ENCODE peak calls at places on chromosomes 2 and 18, in nine cellular contexts. D is NCI-H1105 treated with DMSO at 0.1 percent for 48 hours, S is HT-29, C is WTC11, B is SK-N-SH, F is GM23338, Q is GM13976, J is WERI-Rb-1, U is caudate nucleus. Y is an unnamed sample.

GRCh38 chr18:36127866-36128845 is 984 bp downstream of the SLC39A6 start:
- DNase-seq in D (peak), S (peak), C (peak), B (peak), F (peak), Q (no peak), J (no peak), U (no peak), Y (peak)

GRCh38 chr18:35267809-35268208 is 22.2 kb downstream of the ZSCAN30 start:
- DNase-seq in D (no peak), S (no peak), C (no peak), B (peak), F (peak), Q (no peak), J (no peak), U (no peak), Y (no peak)

GRCh38 chr2:36287363-36288275 is 68.0 kb upstream of the CRIM1 start:
- DNase-seq in D (no peak), S (no peak), C (no peak), B (no peak), F (no peak), Q (no peak), J (no peak), U (no peak), Y (no peak)

GRCh38 chr2:40358783-40359182 is 93.1 kb downstream of the SLC8A1 start:
- DNase-seq in D (no peak), S (no peak), C (no peak), B (no peak), F (no peak), Q (no peak), J (no peak), U (no peak), Y (peak)

GRCh38 chr2:168639501-168639900 is 162.9 kb upstream of the NOSTRIN start:
- DNase-seq in D (no peak), S (no peak), C (peak), B (no peak), F (peak), Q (no peak), J (no peak), U (no peak), Y (peak)

GRCh38 chr2:80489718-80490117 is 185.2 kb upstream of the LRRTM1 start:
- DNase-seq in D (no peak), S (no peak), C (no peak), B (no peak), F (no peak), Q (no peak), J (no peak), U (no peak), Y (no peak)

GRCh38 chr18:26317353-26317865 is 91.2 kb downstream of the TAF4B start:
- DNase-seq in D (no peak), S (no peak), C (no peak), B (no peak), F (no peak), Q (no peak), J (no peak), U (no peak), Y (no peak)

GRCh38 chr2:206442854-206443734 is at the start of gene ADAM23:
- DNase-seq in D (peak), S (no peak), C (peak), B (peak), F (peak), Q (peak), J (peak), U (peak), Y (peak)

GRCh38 chr2:236179653-236180500 is 11.7 kb upstream of the GBX2 start:
- DNase-seq in D (no peak), S (no peak), C (peak), B (peak), F (peak), Q (no peak), J (no peak), U (no peak), Y (no peak)

GRCh38 chr2:232368311-232368731 is 10.2 kb upstream of the ALPP start:
- DNase-seq in D (no peak), S (peak), C (peak), B (no peak), F (peak), Q (no peak), J (no peak), U (no peak), Y (no peak)

GRCh38 chr2:196473617-196474016 is 165.9 kb upstream of the CCDC150 start:
- DNase-seq in D (no peak), S (no peak), C (no peak), B (no peak), F (no peak), Q (no peak), J (no peak), U (no peak), Y (no peak)

Y was measured in NCI-H82.